ENCODE peak calls at places on chromosomes 4 and X, in nine cellular contexts. One of them, this sample, is unnamed.

GRCh38 chr4:111789901-111790640 is 355.2 kb upstream of the FAM241A start:
- DNase-seq in T1000: no peak
- DNase-seq in A172: no peak
- DNase-seq in Right ventricle myocardium superior: no peak
- DNase-seq in activated naive CD8-positive, alpha-beta T cell treated with anti-CD3 and anti-CD28 coated beads, Interleukin-2, amount 50 U/mL, for 24 hours: no peak
- DNase-seq in stimulated activated CD4-positive, alpha-beta T cell treated with anti-CD3 and anti-CD28 coated beads, Interleukin-2, amount 100 ng/mL, for 48 hours: no peak
- DNase-seq in NCI-H1417: no peak
- DNase-seq in Ammon's horn: no peak
- DNase-seq in sciatic nerve: no peak
- DNase-seq in this sample: no peak

GRCh38 chr4:124019749-124020549 is 623.4 kb downstream of the SPRY1 start:
- DNase-seq in Ammon's horn: peak
- DNase-seq in NCI-H1417: peak
- DNase-seq in stimulated activated CD4-positive, alpha-beta T cell treated with anti-CD3 and anti-CD28 coated beads, Interleukin-2, amount 100 ng/mL, for 48 hours: no peak
- DNase-seq in Right ventricle myocardium superior: no peak
- DNase-seq in activated naive CD8-positive, alpha-beta T cell treated with anti-CD3 and anti-CD28 coated beads, Interleukin-2, amount 50 U/mL, for 24 hours: no peak
- DNase-seq in A172: no peak
- DNase-seq in sciatic nerve: no peak
- DNase-seq in T1000: no peak
- DNase-seq in this sample: peak

GRCh38 chrX:10158279-10158939 is 1.6 kb downstream of the CLCN4 start:
- DNase-seq in stimulated activated CD4-positive, alpha-beta T cell treated with anti-CD3 and anti-CD28 coated beads, Interleukin-2, amount 100 ng/mL, for 48 hours: no peak
- DNase-seq in A172: peak
- DNase-seq in sciatic nerve: no peak
- DNase-seq in T1000: no peak
- DNase-seq in Right ventricle myocardium superior: no peak
- DNase-seq in activated naive CD8-positive, alpha-beta T cell treated with anti-CD3 and anti-CD28 coated beads, Interleukin-2, amount 50 U/mL, for 24 hours: peak
- DNase-seq in Ammon's horn: peak
- DNase-seq in NCI-H1417: peak
- DNase-seq in this sample: no peak

GRCh38 chr4:122152699-122153328 is 683 bp downstream of the BLTP1 start:
- DNase-seq in NCI-H1417: peak
- DNase-seq in A172: peak
- DNase-seq in T1000: peak
- DNase-seq in Right ventricle myocardium superior: peak
- DNase-seq in activated naive CD8-positive, alpha-beta T cell treated with anti-CD3 and anti-CD28 coated beads, Interleukin-2, amount 50 U/mL, for 24 hours: peak
- DNase-seq in stimulated activated CD4-positive, alpha-beta T cell treated with anti-CD3 and anti-CD28 coated beads, Interleukin-2, amount 100 ng/mL, for 48 hours: peak
- DNase-seq in sciatic nerve: peak
- DNase-seq in Ammon's horn: peak
- DNase-seq in this sample: no peak

GRCh38 chr4:6199344-6199921 is 916 bp downstream of the JAKMIP1 start:
- DNase-seq in sciatic nerve: peak
- DNase-seq in NCI-H1417: peak
- DNase-seq in Right ventricle myocardium superior: no peak
- DNase-seq in activated naive CD8-positive, alpha-beta T cell treated with anti-CD3 and anti-CD28 coated beads, Interleukin-2, amount 50 U/mL, for 24 hours: peak
- DNase-seq in stimulated activated CD4-positive, alpha-beta T cell treated with anti-CD3 and anti-CD28 coated beads, Interleukin-2, amount 100 ng/mL, for 48 hours: no peak
- DNase-seq in Ammon's horn: no peak
- DNase-seq in T1000: no peak
- DNase-seq in A172: no peak
- DNase-seq in this sample: no peak

GRCh38 chr4:72567821-72568620 is 1.0 kb downstream of the ADAMTS3 start:
- DNase-seq in A172: peak
- DNase-seq in NCI-H1417: peak
- DNase-seq in stimulated activated CD4-positive, alpha-beta T cell treated with anti-CD3 and anti-CD28 coated beads, Interleukin-2, amount 100 ng/mL, for 48 hours: no peak
- DNase-seq in Ammon's horn: peak
- DNase-seq in sciatic nerve: peak
- DNase-seq in T1000: peak
- DNase-seq in Right ventricle myocardium superior: peak
- DNase-seq in activated naive CD8-positive, alpha-beta T cell treated with anti-CD3 and anti-CD28 coated beads, Interleukin-2, amount 50 U/mL, for 24 hours: peak
- DNase-seq in this sample: peak

GRCh38 chr4:174713181-174713580 is 115.9 kb downstream of the GLRA3 start:
- DNase-seq in A172: no peak
- DNase-seq in NCI-H1417: no peak
- DNase-seq in sciatic nerve: no peak
- DNase-seq in activated naive CD8-positive, alpha-beta T cell treated with anti-CD3 and anti-CD28 coated beads, Interleukin-2, amount 50 U/mL, for 24 hours: no peak
- DNase-seq in T1000: no peak
- DNase-seq in Ammon's horn: no peak
- DNase-seq in stimulated activated CD4-positive, alpha-beta T cell treated with anti-CD3 and anti-CD28 coated beads, Interleukin-2, amount 100 ng/mL, for 48 hours: no peak
- DNase-seq in Right ventricle myocardium superior: no peak
- DNase-seq in this sample: no peak

GRCh38 chr4:186775867-186776266 is 52.2 kb upstream of the FAT1 start:
- DNase-seq in A172: no peak
- DNase-seq in NCI-H1417: no peak
- DNase-seq in T1000: no peak
- DNase-seq in stimulated activated CD4-positive, alpha-beta T cell treated with anti-CD3 and anti-CD28 coated beads, Interleukin-2, amount 100 ng/mL, for 48 hours: no peak
- DNase-seq in sciatic nerve: no peak
- DNase-seq in Right ventricle myocardium superior: no peak
- DNase-seq in Ammon's horn: no peak
- DNase-seq in activated naive CD8-positive, alpha-beta T cell treated with anti-CD3 and anti-CD28 coated beads, Interleukin-2, amount 50 U/mL, for 24 hours: no peak
- DNase-seq in this sample: no peak

GRCh38 chr4:141375855-141376254 is 155.2 kb downstream of the ZNF330 start:
- DNase-seq in A172: peak
- DNase-seq in stimulated activated CD4-positive, alpha-beta T cell treated with anti-CD3 and anti-CD28 coated beads, Interleukin-2, amount 100 ng/mL, for 48 hours: no peak
- DNase-seq in Ammon's horn: no peak
- DNase-seq in T1000: peak
- DNase-seq in Right ventricle myocardium superior: no peak
- DNase-seq in sciatic nerve: no peak
- DNase-seq in activated naive CD8-positive, alpha-beta T cell treated with anti-CD3 and anti-CD28 coated beads, Interleukin-2, amount 50 U/mL, for 24 hours: no peak
- DNase-seq in NCI-H1417: peak
- DNase-seq in this sample: peak

GRCh38 chr4:153520871-153521329 is 54.7 kb downstream of the TMEM131L start:
- DNase-seq in T1000: no peak
- DNase-seq in Ammon's horn: no peak
- DNase-seq in NCI-H1417: no peak
- DNase-seq in sciatic nerve: no peak
- DNase-seq in Right ventricle myocardium superior: no peak
- DNase-seq in A172: no peak
- DNase-seq in activated naive CD8-positive, alpha-beta T cell treated with anti-CD3 and anti-CD28 coated beads, Interleukin-2, amount 50 U/mL, for 24 hours: no peak
- DNase-seq in stimulated activated CD4-positive, alpha-beta T cell treated with anti-CD3 and anti-CD28 coated beads, Interleukin-2, amount 100 ng/mL, for 48 hours: no peak
- DNase-seq in this sample: no peak

GRCh38 chr4:20253799-20254409 is 2.2 kb downstream of the SLIT2 start:
- DNase-seq in activated naive CD8-positive, alpha-beta T cell treated with anti-CD3 and anti-CD28 coated beads, Interleukin-2, amount 50 U/mL, for 24 hours: no peak
- DNase-seq in Ammon's horn: peak
- DNase-seq in Right ventricle myocardium superior: peak
- DNase-seq in stimulated activated CD4-positive, alpha-beta T cell treated with anti-CD3 and anti-CD28 coated beads, Interleukin-2, amount 100 ng/mL, for 48 hours: no peak
- DNase-seq in A172: peak
- DNase-seq in T1000: peak
- DNase-seq in NCI-H1417: peak
- DNase-seq in sciatic nerve: peak
- DNase-seq in this sample: peak

GRCh38 chr4:143711543-143712159 is 11.2 kb upstream of the FREM3 start:
- DNase-seq in activated naive CD8-positive, alpha-beta T cell treated with anti-CD3 and anti-CD28 coated beads, Interleukin-2, amount 50 U/mL, for 24 hours: no peak
- DNase-seq in Ammon's horn: no peak
- DNase-seq in stimulated activated CD4-positive, alpha-beta T cell treated with anti-CD3 and anti-CD28 coated beads, Interleukin-2, amount 100 ng/mL, for 48 hours: no peak
- DNase-seq in T1000: no peak
- DNase-seq in sciatic nerve: no peak
- DNase-seq in A172: no peak
- DNase-seq in Right ventricle myocardium superior: no peak
- DNase-seq in NCI-H1417: no peak
- DNase-seq in this sample: no peak

GRCh38 chrX:100911731-100912130 is 17.0 kb downstream of the XKRX start:
- DNase-seq in sciatic nerve: no peak
- DNase-seq in Ammon's horn: no peak
- DNase-seq in T1000: no peak
- DNase-seq in activated naive CD8-positive, alpha-beta T cell treated with anti-CD3 and anti-CD28 coated beads, Interleukin-2, amount 50 U/mL, for 24 hours: no peak
- DNase-seq in Right ventricle myocardium superior: no peak
- DNase-seq in stimulated activated CD4-positive, alpha-beta T cell treated with anti-CD3 and anti-CD28 coated beads, Interleukin-2, amount 100 ng/mL, for 48 hours: no peak
- DNase-seq in A172: no peak
- DNase-seq in NCI-H1417: no peak
- DNase-seq in this sample: no peak

This sample was measured in SJSA1.